ENCODE peak calls at places on chromosomes 11 and 22, in nine cellular contexts. I is brain microvascular endothelial cell, A is ovary, C is coronary artery, R is left ventricle myocardium inferior, L is cardiac muscle cell, B is lung, J is OCI-LY7, E is right lobe of liver. M is an unnamed sample.
A peak's percentile ranks its signal among the peaks of the same experiment; 100 is the strongest.

GRCh38 chr22:34845391-34845790 is 220.6 kb upstream of the ISX start:
- DNase-seq in R (no peak), J (no peak), B (no peak), E (no peak), L (no peak), I (no peak), A (no peak), C (no peak), M (no peak)

GRCh38 chr11:396511-396947 is 2.5 kb downstream of the PKP3 start:
- DNase-seq in R (no peak), C (no peak), I (no peak), E (no peak), B (no peak), L (peak; percentile 42), J (no peak), A (no peak), M (no peak)

GRCh38 chr11:12818333-12819015 is 144.3 kb downstream of the TEAD1 start:
- DNase-seq in E (no peak), J (no peak), C (no peak), B (no peak), I (no peak), L (peak; percentile 89), A (no peak), R (peak; percentile 42), M (no peak)

GRCh38 chr11:65366340-65366773 is 11.8 kb downstream of the TIGD3 start:
- DNase-seq in I (peak; percentile 58), L (peak; percentile 91), B (no peak), A (no peak), E (no peak), C (no peak), J (peak; percentile 80), R (no peak), M (no peak)

GRCh38 chr11:10982695-10983492 is 125.0 kb upstream of the ZBED5 start:
- DNase-seq in A (no peak), I (no peak), B (no peak), C (no peak), E (no peak), J (no peak), L (peak; percentile 20), R (no peak), M (no peak)

GRCh38 chr11:109145287-109145686 is 276.7 kb upstream of the C11orf87 start:
- DNase-seq in C (no peak), B (no peak), E (no peak), R (no peak), J (no peak), I (no peak), A (no peak), L (no peak), M (no peak)

GRCh38 chr22:42065408-42066132 is 5.0 kb downstream of the NAGA start:
- DNase-seq in J (no peak), I (no peak), B (no peak), C (no peak), A (no peak), E (peak; percentile 60), R (no peak), L (no peak), M (no peak)

GRCh38 chr11:5719703-5720495 is 16.3 kb upstream of the OR56B1 start:
- DNase-seq in C (no peak), E (no peak), R (no peak), A (no peak), I (no peak), J (no peak), L (no peak), B (no peak), M (no peak)

GRCh38 chr11:15650105-15650938 is 535.6 kb downstream of the INSC start:
- DNase-seq in I (peak; percentile 89), A (peak; percentile 96), J (peak; percentile 81), L (peak; percentile 97), E (peak; percentile 94), C (peak; percentile 94), R (peak; percentile 96), B (peak; percentile 90), M (peak; percentile 53)

GRCh38 chr11:3796796-3797328 is 492 bp downstream of the NUP98 start:
- DNase-seq in I (no peak), C (peak; percentile 88), E (no peak), R (no peak), J (no peak), L (no peak), B (peak; percentile 58), A (no peak), M (no peak)

GRCh38 chr22:38870791-38871359 is 1.1 kb downstream of the CBX6 start:
- DNase-seq in J (no peak), A (no peak), R (no peak), C (no peak), E (peak; percentile 44), L (no peak), B (no peak), I (no peak), M (peak; percentile 53)

GRCh38 chr11:17010851-17011420 is 3.3 kb downstream of the PLEKHA7 start:
- DNase-seq in R (no peak), C (no peak), L (no peak), A (no peak), J (no peak), I (no peak), E (peak; percentile 20), B (no peak), M (no peak)

GRCh38 chr11:17014321-17014773 is at the start of gene PLEKHA7:
- DNase-seq in R (no peak), C (no peak), I (no peak), A (peak; percentile 36), J (no peak), B (no peak), E (peak; percentile 81), L (no peak), M (no peak)

GRCh38 chr11:17012179-17012578 is 2.0 kb downstream of the PLEKHA7 start:
- DNase-seq in I (no peak), J (no peak), R (no peak), L (no peak), B (no peak), C (no peak), A (no peak), E (peak; percentile 18), M (no peak)

GRCh38 chr11:17013548-17014320 is 480 bp downstream of the PLEKHA7 start:
- DNase-seq in R (no peak), L (no peak), B (no peak), I (no peak), E (peak; percentile 59), J (no peak), C (no peak), A (peak; percentile 35), M (no peak)

GRCh38 chr11:17012712-17013547 is 1.3 kb downstream of the PLEKHA7 start:
- DNase-seq in B (peak; percentile 46), C (peak; percentile 78), J (no peak), E (peak; percentile 92), A (peak; percentile 60), R (peak; percentile 55), I (peak; percentile 53), L (peak; percentile 52), M (no peak)
- H3K27ac ChIP-seq in B (no peak overlapping the region), C (peak overlapping the region; percentile 33), J (no peak overlapping the region), E (peak overlapping the region; percentile 43), A (no peak overlapping the region), R (peak overlapping the region; percentile 60), I (no peak overlapping the region), L (no peak overlapping the region), M (peak overlapping the region; percentile 10)

DNA sequence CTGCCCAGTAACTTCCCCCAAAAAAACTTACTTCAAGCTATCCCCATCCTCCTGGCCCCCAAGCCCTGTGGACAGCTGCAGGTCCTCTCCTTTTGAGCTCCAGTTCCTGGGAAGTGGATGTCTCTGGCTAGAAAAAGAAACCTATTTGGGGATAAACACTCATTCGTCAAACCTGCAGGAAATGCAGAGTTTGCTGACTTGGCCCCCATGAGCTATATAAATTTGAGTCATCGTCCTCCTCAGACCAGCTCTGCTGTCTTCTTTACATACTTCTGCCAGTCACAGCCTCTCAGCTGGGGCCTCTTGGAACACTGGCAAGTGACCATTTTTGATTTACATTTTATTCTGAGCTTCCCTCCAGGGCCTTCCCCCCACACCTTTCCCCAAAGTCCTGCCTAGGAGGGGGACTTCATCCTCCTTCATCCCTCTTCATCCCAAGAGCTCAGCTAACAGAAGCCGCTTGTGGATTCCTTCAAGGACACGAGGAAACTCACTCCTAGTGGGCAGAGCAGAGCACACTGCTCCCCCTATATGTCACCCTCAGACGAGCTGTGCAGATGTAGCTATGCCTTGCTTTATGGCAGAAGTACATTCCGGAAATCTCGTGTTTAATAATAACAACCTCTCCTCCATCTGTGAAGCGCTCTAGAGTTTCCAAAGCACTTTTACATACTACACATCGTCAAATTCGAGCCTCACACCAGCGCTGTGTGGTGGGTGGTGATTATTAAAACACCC is 131.8 kb downstream of the FEZ1 start:
- DNase-seq in I (peak; percentile 58), E (no peak), J (no peak), C (no peak), R (no peak), L (peak; percentile 34), B (no peak), A (no peak), M (no peak)
- TF ChIP-seq CTCF in I (peak; percentile 65), E (no peak), J (no peak), C (no peak), R (no peak), L (no peak), B (no peak), A (no peak), M (no peak)

GRCh38 chr11:118715837-118716260 is 36.4 kb upstream of the TREH start:
- DNase-seq in B (no peak), L (peak; percentile 30), R (no peak), C (no peak), I (no peak), E (no peak), A (peak; percentile 36), J (peak; percentile 27), M (no peak)
- H3K4me3 ChIP-seq in B (no peak overlapping the region), L (no peak overlapping the region), R (no peak overlapping the region), C (no peak overlapping the region), I (no peak overlapping the region), E (no peak overlapping the region), A (no peak overlapping the region), J (no peak overlapping the region), M (no peak overlapping the region)

GRCh38 chr11:73663604-73664495 is 17.5 kb downstream of the PLEKHB1 start:
- DNase-seq in B (no peak), A (peak; percentile 4), R (no peak), J (no peak), L (no peak), C (no peak), E (no peak), I (no peak), M (no peak)
- H3K27ac ChIP-seq in B (no peak overlapping the region), A (no peak overlapping the region), R (peak overlapping the region; percentile 28), J (no peak overlapping the region), L (no peak overlapping the region), C (no peak overlapping the region), E (no peak overlapping the region), I (no peak overlapping the region), M (no peak overlapping the region)

DNA sequence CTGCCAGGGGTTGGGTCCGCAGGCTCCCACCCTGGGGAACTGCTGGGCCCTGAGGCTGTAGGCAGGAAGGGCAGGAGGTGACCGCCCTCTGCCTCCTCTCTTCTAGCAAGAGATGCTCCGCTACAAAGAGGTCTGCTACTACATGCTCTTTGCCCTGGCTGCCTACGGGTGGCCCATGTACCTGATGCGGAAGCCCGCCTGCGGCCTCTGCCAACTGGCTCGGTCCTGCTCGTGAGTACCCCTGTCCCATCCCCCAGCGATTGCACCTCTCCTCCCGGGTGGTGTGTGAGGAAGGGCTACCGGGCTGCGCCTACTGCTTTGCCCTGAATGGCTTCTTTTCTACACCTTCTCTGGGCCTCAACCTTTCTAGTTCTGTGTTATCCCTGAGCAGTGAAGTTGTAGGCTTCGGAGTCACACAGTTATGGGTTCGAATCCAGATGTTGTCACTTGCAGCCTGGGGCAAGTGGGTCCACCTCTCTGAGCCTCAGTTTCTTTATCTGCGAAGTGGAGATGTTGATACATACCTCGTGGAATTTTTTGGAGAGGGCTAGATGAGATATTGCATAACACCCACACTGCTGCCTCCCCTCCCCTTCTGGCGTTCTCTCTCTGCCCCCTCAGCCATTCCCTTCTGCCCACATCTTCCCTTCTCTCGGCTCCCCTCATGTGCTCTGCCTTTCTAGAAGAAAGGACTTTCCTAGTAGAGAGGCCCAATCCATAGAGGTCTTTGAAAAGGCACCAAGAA is 21.1 kb upstream of the MYRF start:
- DNase-seq in E (no peak), L (no peak), J (no peak), A (no peak), R (no peak), B (no peak), I (no peak), C (no peak), M (no peak)
- TF ChIP-seq CTCF in E (no peak), L (no peak), J (no peak), A (no peak), R (no peak), B (no peak), I (no peak), C (no peak), M (no peak)

M was measured in ascending aorta.